ENCODE peak calls at places on chromosomes 3 and 15, in six cellular contexts. M, O, J, F, D and V are unnamed samples. For H3K9me3, the result is how much of the 10 kb centered on the place peaks cover.

GRCh38 chr15:69610264-69610663 is 157.6 kb downstream of the RPLP1 start:
- DNase-seq in M (no peak), O (no peak), J (no peak), F (no peak), D (no peak), V (no peak)

GRCh38 chr15:72932461-72932860 is 119.8 kb upstream of the NEO1 start:
- DNase-seq in M (no peak), O (no peak), J (no peak), F (no peak), D (no peak), V (no peak)

GRCh38 chr15:88950600-88951160 is 37.5 kb upstream of the MFGE8 start:
- DNase-seq in M (no peak), O (no peak), J (no peak), F (no peak), D (no peak), V (no peak)

GRCh38 chr15:40782609-40783227 is 12.9 kb downstream of the C15orf62 start:
- DNase-seq in M (peak), O (no peak), J (peak), F (peak), D (no peak), V (peak)

GRCh38 chr3:166810741-166811445 is 569.2 kb downstream of the ZBBX start:
- DNase-seq in M (no peak), O (no peak), J (no peak), F (no peak), D (no peak), V (no peak)

GRCh38 chr15:70767668-70768067 is 4.3 kb upstream of the UACA start:
- DNase-seq in M (no peak), O (no peak), J (no peak), F (no peak), D (no peak), V (no peak)

GRCh38 chr15:67537771-67538170 is 4.7 kb upstream of the MAP2K5 start:
- DNase-seq in M (no peak), O (no peak), J (no peak), F (no peak), D (no peak), V (no peak)

GRCh38 chr3:4834403-4834866 is 144.8 kb upstream of the BHLHE40 start:
- DNase-seq in M (peak), O (no peak), J (peak), F (no peak), D (no peak), V (no peak)

GRCh38 chr3:122977645-122978466 is 49.7 kb downstream of the SEMA5B start:
- DNase-seq in M (no peak), O (peak), J (no peak), F (no peak), D (no peak), V (no peak)

GRCh38 chr15:95150466-95150865 is 919.1 kb downstream of the MCTP2 start:
- DNase-seq in M (no peak), O (no peak), J (no peak), F (no peak), D (no peak), V (no peak)

GRCh38 chr3:144189044-144189443 is 217.4 kb downstream of the DIPK2A start:
- DNase-seq in M (no peak), O (no peak), J (no peak), F (no peak), D (peak), V (no peak)

GRCh38 chr15:25226360-25226759 is 212.5 kb downstream of the UBE3A start:
- DNase-seq in M (no peak), O (no peak), J (no peak), F (no peak), D (no peak), V (no peak)

GRCh38 chr15:25224396-25224795 is 214.4 kb downstream of the UBE3A start:
- DNase-seq in M (no peak), O (no peak), J (no peak), F (no peak), D (no peak), V (no peak)

GRCh38 chr15:25220834-25221233 is 218.0 kb downstream of the UBE3A start:
- DNase-seq in M (no peak), O (no peak), J (no peak), F (no peak), D (no peak), V (no peak)
- H3K9me3 ChIP-seq in M (under half), O (under half), J (under half), F (under half), D (under half), V (under half)

DNA sequence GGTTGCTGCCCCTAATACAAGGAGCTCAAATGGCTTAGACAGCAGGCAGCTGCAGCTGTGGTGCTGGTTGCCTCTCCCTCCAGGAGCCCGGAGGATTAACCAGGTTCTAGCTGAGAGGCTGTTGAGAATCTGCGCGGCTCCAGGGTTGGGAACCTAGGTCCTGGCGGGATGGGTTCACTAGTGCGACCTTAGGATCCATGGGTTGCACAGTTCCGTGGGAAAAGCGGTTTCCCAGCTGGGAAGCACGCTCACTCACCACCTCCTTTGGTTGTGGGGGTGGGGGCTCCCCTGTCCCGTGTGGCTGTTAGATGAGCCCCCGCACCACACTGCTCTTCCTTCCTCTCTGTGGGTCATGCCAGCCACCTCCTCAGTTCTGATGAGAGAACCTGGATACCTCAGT is 375.1 kb upstream of the ARRDC4 start:
- DNase-seq in M (no peak), O (no peak), J (no peak), F (no peak), D (no peak), V (no peak)
- H3K9me3 ChIP-seq in M (under half), O (under half), J (under half), F (under half), D (under half), V (under half)

GRCh38 chr3:115354010-115354409 is 206.9 kb upstream of the ZBTB20 start:
- DNase-seq in M (no peak), O (no peak), J (no peak), F (no peak), D (no peak), V (no peak)

GRCh38 chr3:115357456-115357855 is 210.4 kb upstream of the ZBTB20 start:
- DNase-seq in M (no peak), O (no peak), J (no peak), F (no peak), D (no peak), V (no peak)

GRCh38 chr3:115363071-115363470 is 216.0 kb upstream of the ZBTB20 start:
- DNase-seq in M (no peak), O (no peak), J (no peak), F (no peak), D (no peak), V (no peak)

GRCh38 chr3:115359507-115359906 is 212.4 kb upstream of the ZBTB20 start:
- DNase-seq in M (no peak), O (no peak), J (no peak), F (no peak), D (no peak), V (no peak)
- H3K9me3 ChIP-seq in M (under half), O (under half), J (under half), F (under half), D (under half), V (under half)

DNA sequence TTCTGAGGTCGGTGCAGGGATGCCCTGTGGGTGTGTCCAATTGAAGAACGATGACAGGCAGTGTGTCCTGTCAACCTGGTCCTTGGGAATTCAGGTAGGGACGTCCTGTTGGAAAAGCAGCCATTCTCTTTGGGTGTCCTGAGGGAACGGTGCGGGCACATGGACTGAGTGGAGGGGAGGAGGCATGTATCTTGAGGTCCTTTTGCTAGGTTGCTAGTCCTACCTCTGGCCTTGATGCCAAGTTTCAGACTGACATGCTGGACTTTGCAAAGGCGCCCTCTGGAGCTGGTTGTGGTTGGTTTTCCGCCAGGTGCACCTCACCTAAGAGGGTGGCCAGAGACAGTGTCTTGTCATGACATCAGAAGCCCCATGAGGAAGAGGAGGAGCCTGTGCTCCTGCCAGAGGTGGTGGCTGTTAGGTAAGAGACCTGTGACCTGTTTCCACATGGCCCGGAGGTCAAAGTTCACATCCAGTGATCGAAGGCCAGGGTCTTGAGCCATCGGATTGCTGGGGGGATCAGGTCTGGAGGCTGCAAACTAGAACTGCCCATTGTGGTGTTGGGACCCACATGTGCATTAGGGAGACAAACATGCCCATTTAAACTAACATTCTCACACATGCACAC is 106.3 kb downstream of the SNRPN start:
- DNase-seq in M (no peak), O (no peak), J (no peak), F (no peak), D (no peak), V (no peak)
- H3K9me3 ChIP-seq in M (half or more), O (half or more), J (half or more), F (under half), D (half or more), V (half or more)

DNA sequence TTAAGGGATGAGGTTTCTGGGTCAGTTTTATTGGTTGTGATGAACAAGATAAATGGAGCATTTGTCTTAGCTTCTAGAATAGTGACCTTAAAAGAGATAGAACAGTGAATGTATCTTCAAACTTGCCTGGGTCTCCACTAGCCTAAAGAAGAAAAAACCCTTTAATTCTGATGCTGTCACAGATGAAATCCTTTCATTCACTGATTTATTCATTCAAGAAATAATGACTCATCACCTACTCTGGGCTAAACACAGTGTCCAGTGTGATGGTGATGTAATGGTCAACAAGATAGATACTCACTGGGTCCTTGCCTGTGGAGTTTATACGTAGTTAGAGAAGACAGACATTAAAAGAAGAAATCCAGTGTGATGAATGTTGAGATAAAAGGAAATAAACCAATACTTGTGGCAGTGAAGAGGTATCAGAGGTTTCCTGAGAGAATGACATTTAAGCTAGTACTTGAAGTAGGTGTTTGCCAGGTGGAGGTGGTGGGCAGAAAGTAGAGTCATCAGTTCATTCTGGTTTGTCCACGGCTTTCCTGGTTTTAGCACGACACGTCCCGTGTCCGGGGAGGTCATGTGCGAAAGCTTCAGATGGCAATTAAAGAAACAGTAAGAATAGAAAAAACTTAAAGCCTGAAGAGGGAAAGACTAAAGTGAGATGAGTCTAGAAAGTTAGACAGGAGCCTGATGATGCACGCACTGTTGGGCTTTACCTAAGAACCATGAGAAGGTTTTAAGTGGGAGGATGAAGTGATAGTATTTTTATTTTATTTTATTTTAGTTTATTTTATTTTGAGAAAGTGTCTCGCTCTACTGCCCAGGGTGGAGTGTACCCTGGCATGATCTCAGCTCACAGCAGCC is 18.5 kb downstream of the PAK2 start:
- DNase-seq in M (no peak), O (no peak), J (no peak), F (peak), D (no peak), V (no peak)
- H3K9me3 ChIP-seq in M (under half), O (under half), J (under half), F (under half), D (half or more), V (under half)

GRCh38 chr3:31379598-31379997 is 153.1 kb upstream of the STT3B start:
- DNase-seq in M (no peak), O (no peak), J (no peak), F (no peak), D (no peak), V (no peak)
- H3K9me3 ChIP-seq in M (under half), O (under half), J (under half), F (under half), D (under half), V (under half)